ENCODE peak calls at places on chromosome 12, in seven cellular contexts. N is T-helper 2 cell, T is cardiac muscle cell, I is WTC11, S is dermis microvascular lymphatic vessel endothelial cell, H is RWPE1, J is amniotic stem cell. K is an unnamed sample.

GRCh38 chr12:52879394-52880351 is 25.2 kb downstream of the KRT8 start:
- DNase-seq in N (peak; percentile 72), T (peak; percentile 93), I (peak; percentile 86), S (peak; percentile 90), H (peak; percentile 78), J (peak; percentile 76), K (peak; percentile 85)

GRCh38 chr12:7966558-7966957 is 30.6 kb upstream of the SLC2A3 start:
- DNase-seq in N (no peak), T (peak; percentile 55), I (no peak), S (no peak), H (no peak), J (no peak), K (no peak)

GRCh38 chr12:51836012-51836832 is 12.3 kb downstream of the FIGNL2 start:
- DNase-seq in N (no peak), T (no peak), I (peak; percentile 51), S (no peak), H (peak; percentile 46), J (no peak), K (no peak)

GRCh38 chr12:106171117-106171750 is 32.5 kb upstream of the NUAK1 start:
- DNase-seq in N (peak; percentile 56), T (no peak), I (no peak), S (no peak), H (no peak), J (no peak), K (no peak)

GRCh38 chr12:79366374-79366773 is 324.4 kb downstream of the PAWR start:
- DNase-seq in N (no peak), T (no peak), I (no peak), S (no peak), H (no peak), J (no peak), K (no peak)

GRCh38 chr12:62758216-62758615 is 176.7 kb downstream of the PPM1H start:
- DNase-seq in N (no peak), T (no peak), I (no peak), S (no peak), H (no peak), J (peak; percentile 25), K (no peak)

GRCh38 chr12:119666900-119667576 is 895 bp upstream of the PRKAB1 start:
- DNase-seq in N (peak; percentile 14), T (no peak), I (no peak), S (no peak), H (no peak), J (no peak), K (no peak)

GRCh38 chr12:24198936-24199644 is 249.6 kb upstream of the SOX5 start:
- DNase-seq in N (no peak), T (no peak), I (no peak), S (peak; percentile 50), H (no peak), J (no peak), K (no peak)

GRCh38 chr12:66055837-66056319 is 74.7 kb downstream of the LLPH start:
- DNase-seq in N (no peak), T (no peak), I (no peak), S (no peak), H (no peak), J (no peak), K (no peak)

GRCh38 chr12:80129895-80130535 is 30.7 kb downstream of the OTOGL start:
- DNase-seq in N (no peak), T (peak; percentile 44), I (no peak), S (no peak), H (no peak), J (no peak), K (no peak)

GRCh38 chr12:15787801-15788200 is 1.4 kb downstream of the EPS8 start:
- DNase-seq in N (no peak), T (no peak), I (no peak), S (peak; percentile 5), H (no peak), J (no peak), K (no peak)